ENCODE peak calls at places on chromosomes 13 and 19, in six cellular contexts. T is fibroblast of lung, G is upper lobe of right lung, I is transverse colon, B is hepatocyte, H is HFF-Myc. N is an unnamed sample.

GRCh38 chr19:18433039-18433691 is 4.8 kb downstream of the ISYNA1 start:
- DNase-seq in T (no peak), G (no peak), I (no peak), B (no peak), H (no peak), N (no peak)

GRCh38 chr19:46785980-46786235 is 2.5 kb downstream of the SLC1A5 start:
- DNase-seq in T (no peak), G (no peak), I (no peak), B (no peak), H (no peak), N (no peak)

GRCh38 chr13:21232196-21232595 is 55.7 kb downstream of the MRPL57 start:
- DNase-seq in T (peak; percentile 78), G (no peak), I (no peak), B (peak; percentile 19), H (no peak), N (peak; percentile 31)

GRCh38 chr13:72125561-72125960 is 258.6 kb upstream of the DACH1 start:
- DNase-seq in T (no peak), G (no peak), I (no peak), B (no peak), H (no peak), N (no peak)

GRCh38 chr19:41586064-41586463 is 10.1 kb downstream of the CEACAM21 start:
- DNase-seq in T (no peak), G (no peak), I (no peak), B (no peak), H (no peak), N (no peak)

GRCh38 chr19:14366529-14366928 is 14.7 kb upstream of the ADGRE5 start:
- DNase-seq in T (peak; percentile 81), G (peak; percentile 91), I (peak; percentile 95), B (peak; percentile 81), H (no peak), N (no peak)

GRCh38 chr19:2014731-2015610 is 543 bp downstream of the BTBD2 start:
- DNase-seq in T (no peak), G (no peak), I (no peak), B (peak; percentile 65), H (no peak), N (no peak)

GRCh38 chr13:40539954-40540706 is 126.3 kb downstream of the FOXO1 start:
- DNase-seq in T (peak; percentile 82), G (no peak), I (no peak), B (peak; percentile 43), H (peak; percentile 78), N (no peak)

GRCh38 chr13:50366488-50367174 is 351.4 kb downstream of the KCNRG start:
- DNase-seq in T (no peak), G (no peak), I (no peak), B (no peak), H (no peak), N (no peak)

GRCh38 chr19:926595-927043 is 784 bp downstream of the ARID3A start:
- DNase-seq in T (no peak), G (peak; percentile 85), I (peak; percentile 77), B (peak; percentile 75), H (no peak), N (no peak)

GRCh38 chr19:38989066-38989605 is 13.6 kb upstream of the FBXO17 start:
- DNase-seq in T (peak; percentile 47), G (no peak), I (no peak), B (peak; percentile 65), H (no peak), N (no peak)

GRCh38 chr13:97124237-97124636 is 97.9 kb upstream of the MBNL2 start:
- DNase-seq in T (no peak), G (no peak), I (no peak), B (no peak), H (no peak), N (no peak)

GRCh38 chr19:12843328-12843727 is 5.0 kb downstream of the MAST1 start:
- DNase-seq in T (no peak), G (no peak), I (no peak), B (no peak), H (no peak), N (no peak)

GRCh38 chr19:48646192-48646911 is 365 bp upstream of the CA11 start:
- DNase-seq in T (peak; percentile 79), G (peak; percentile 95), I (peak; percentile 92), B (peak; percentile 94), H (no peak), N (no peak)

GRCh38 chr19:53308339-53308811 is 25.2 kb upstream of the ZNF845 start:
- DNase-seq in T (peak; percentile 9), G (peak; percentile 70), I (no peak), B (peak; percentile 55), H (no peak), N (no peak)

GRCh38 chr13:20353973-20354372 is 121.9 kb upstream of the GJB6 start:
- DNase-seq in T (peak; percentile 58), G (no peak), I (no peak), B (no peak), H (no peak), N (no peak)

GRCh38 chr13:95624020-95624419 is 20.5 kb downstream of the DZIP1 start:
- DNase-seq in T (peak; percentile 72), G (no peak), I (no peak), B (peak; percentile 75), H (no peak), N (no peak)

GRCh38 chr19:17183271-17183757 is 31.8 kb upstream of the USE1 start:
- DNase-seq in T (no peak), G (no peak), I (no peak), B (no peak), H (no peak), N (no peak)

GRCh38 chr13:82713681-82714405 is 1168.4 kb downstream of the SLITRK1 start:
- DNase-seq in T (peak; percentile 26), G (no peak), I (no peak), B (no peak), H (peak; percentile 43), N (no peak)

GRCh38 chr13:65746522-65746921 is 1483.6 kb downstream of the PCDH9 start:
- DNase-seq in T (peak; percentile 79), G (no peak), I (no peak), B (no peak), H (no peak), N (no peak)

GRCh38 chr13:44815507-44816074 is 173.7 kb downstream of the NUFIP1 start:
- DNase-seq in T (peak; percentile 92), G (no peak), I (no peak), B (peak; percentile 86), H (peak; percentile 89), N (peak; percentile 68)

GRCh38 chr13:111461445-111462149 is 141.2 kb downstream of the TEX29 start:
- DNase-seq in T (no peak), G (no peak), I (no peak), B (no peak), H (no peak), N (no peak)

GRCh38 chr13:111459803-111460547 is 139.5 kb downstream of the TEX29 start:
- DNase-seq in T (no peak), G (no peak), I (no peak), B (no peak), H (no peak), N (no peak)

GRCh38 chr13:111458739-111459138 is 138.3 kb downstream of the TEX29 start:
- DNase-seq in T (no peak), G (no peak), I (no peak), B (no peak), H (no peak), N (no peak)

GRCh38 chr13:111462221-111462764 is 141.9 kb downstream of the TEX29 start:
- DNase-seq in T (no peak), G (no peak), I (no peak), B (no peak), H (no peak), N (no peak)

GRCh38 chr13:111460548-111461444 is 140.4 kb downstream of the TEX29 start:
- DNase-seq in T (peak; percentile 70), G (no peak), I (peak; percentile 20), B (peak; percentile 68), H (peak; percentile 15), N (peak; percentile 10)
- TF ChIP-seq CTCF in T (peak; percentile 52), G (peak; percentile 26), I (peak; percentile 9), B (peak; percentile 54), H (peak; percentile 45), N (peak; percentile 35)

GRCh38 chr19:54390942-54391577 is 24.2 kb upstream of the TTYH1 start:
- DNase-seq in T (peak; percentile 63), G (no peak), I (peak; percentile 40), B (peak; percentile 84), H (peak; percentile 38), N (peak; percentile 14)

GRCh38 chr19:54389556-54389955 is 24.8 kb upstream of the LAIR1 start:
- DNase-seq in T (no peak), G (no peak), I (no peak), B (no peak), H (no peak), N (no peak)

GRCh38 chr19:54393381-54393780 is 21.9 kb upstream of the TTYH1 start:
- DNase-seq in T (no peak), G (no peak), I (no peak), B (no peak), H (no peak), N (no peak)

GRCh38 chr19:54392078-54392477 is 23.2 kb upstream of the TTYH1 start:
- DNase-seq in T (no peak), G (no peak), I (no peak), B (no peak), H (no peak), N (no peak)

DNA sequence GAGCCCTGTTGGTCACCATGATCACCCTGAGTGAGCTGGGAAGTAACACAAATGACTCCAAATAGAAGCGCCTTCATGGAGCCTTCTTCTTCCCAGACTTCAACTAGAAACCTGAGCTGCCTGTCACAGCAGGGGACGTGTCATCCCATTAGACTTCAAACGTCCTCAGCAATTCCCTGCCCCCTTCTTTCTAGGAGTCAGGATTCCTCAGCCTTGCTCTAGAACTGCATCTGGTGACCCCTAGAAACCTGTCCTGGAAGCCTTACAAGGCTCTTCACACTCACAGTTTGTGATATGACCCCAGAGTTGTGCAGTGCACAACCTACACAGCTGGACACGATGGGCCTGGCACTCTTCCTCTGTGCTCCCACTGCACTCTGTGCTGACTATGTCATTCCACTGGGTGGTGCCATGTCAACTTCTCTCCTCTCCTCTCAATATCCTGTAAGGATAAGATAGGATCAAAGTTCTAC is 23.6 kb upstream of the TTYH1 start:
- DNase-seq in T (no peak), G (no peak), I (no peak), B (no peak), H (no peak), N (no peak)
- TF ChIP-seq CTCF in T (no peak), G (no peak), I (no peak), B (no peak), H (no peak), N (no peak)

GRCh38 chr19:40539070-40539469 is 37.6 kb upstream of the SHKBP1 start:
- DNase-seq in T (no peak), G (no peak), I (no peak), B (no peak), H (no peak), N (no peak)
- TF ChIP-seq CTCF in T (no peak), G (no peak), I (no peak), B (no peak), H (peak; percentile 16), N (no peak)

DNA sequence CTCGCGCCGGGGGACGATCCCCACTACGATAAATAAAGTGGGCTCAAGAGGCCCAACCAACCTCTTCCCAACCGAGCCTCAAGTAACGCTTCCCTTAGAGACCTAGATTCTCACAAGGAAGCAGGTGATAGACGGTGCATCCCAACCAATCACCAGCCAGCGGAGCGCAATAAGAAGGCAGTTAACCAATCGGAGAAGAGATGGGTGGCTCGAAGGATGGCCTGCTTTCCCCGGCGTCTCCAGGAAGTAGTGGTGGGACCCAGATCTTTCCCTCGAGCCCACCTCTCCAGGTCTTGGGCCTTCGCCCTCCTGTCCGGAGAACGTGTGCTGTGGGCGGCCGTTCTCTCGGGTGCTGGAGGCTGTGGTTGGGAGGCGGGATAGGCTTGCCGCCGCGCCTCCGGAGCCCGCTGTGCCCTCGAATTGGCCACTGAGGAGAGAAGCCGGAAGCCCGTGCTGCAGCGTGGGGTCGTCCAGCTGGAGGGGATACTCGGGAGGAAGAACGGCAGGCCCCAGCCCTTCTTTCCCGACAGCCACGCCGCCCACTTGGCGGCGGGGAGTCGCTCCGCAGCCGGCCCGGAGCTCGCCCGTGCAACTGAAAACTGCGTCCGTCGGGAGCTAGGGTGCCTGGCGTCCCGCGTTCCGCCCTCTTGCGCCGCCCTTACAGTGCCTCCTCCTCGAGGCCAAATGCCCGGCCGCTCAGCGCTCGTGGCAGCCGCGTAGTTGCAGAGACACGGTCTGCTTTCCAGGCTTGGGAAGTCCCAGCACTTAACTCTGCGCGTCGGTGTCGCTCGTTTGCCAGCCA is at the start of gene RNF6:
- DNase-seq in T (peak; percentile 99), G (peak; percentile 93), I (peak; percentile 94), B (peak; percentile 97), H (peak; percentile 98), N (peak; percentile 98)
- TF ChIP-seq CTCF in T (no peak), G (no peak), I (no peak), B (no peak), H (no peak), N (no peak)

N was measured in AG09319.